ENCODE peak calls at places on chromosomes 13 and 19, in seven cellular contexts. C is left ventricle myocardium inferior; M is mesenchymal stem cell; F is heart right ventricle; I is pancreas; Z is CD8-positive, alpha-beta T cell; R is endothelial cell of umbilical vein. Q is an unnamed sample.

GRCh38 chr13:31898383-31899071 is 133.0 kb upstream of the FRY start:
- DNase-seq in C (no peak), M (no peak), F (no peak), I (no peak), Z (no peak), R (no peak), Q (no peak)

GRCh38 chr13:35630551-35631275 is 154.2 kb upstream of the MAB21L1 start:
- DNase-seq in C (no peak), M (peak), F (no peak), I (no peak), Z (no peak), R (peak), Q (no peak)

GRCh38 chr13:102907016-102907756 is 61.4 kb downstream of the ERCC5 start:
- DNase-seq in C (no peak), M (no peak), F (no peak), I (no peak), Z (no peak), R (no peak), Q (no peak)

GRCh38 chr19:14450168-14450874 is 17.2 kb downstream of the PKN1 start:
- DNase-seq in C (no peak), M (peak), F (peak), I (no peak), Z (peak), R (peak), Q (peak)

GRCh38 chr13:50417597-50417996 is 402.4 kb downstream of the KCNRG start:
- DNase-seq in C (no peak), M (no peak), F (no peak), I (no peak), Z (no peak), R (no peak), Q (no peak)

GRCh38 chr13:25213716-25214115 is 41.6 kb upstream of the AMER2 start:
- DNase-seq in C (no peak), M (no peak), F (no peak), I (no peak), Z (no peak), R (no peak), Q (no peak)

GRCh38 chr19:50952890-50953289 is at the start of gene KLK5:
- DNase-seq in C (no peak), M (no peak), F (no peak), I (no peak), Z (no peak), R (no peak), Q (no peak)

GRCh38 chr13:25688524-25688923 is 316.8 kb downstream of the ATP8A2 start:
- DNase-seq in C (no peak), M (no peak), F (no peak), I (no peak), Z (no peak), R (no peak), Q (no peak)

GRCh38 chr19:1266818-1267440 is 2.2 kb upstream of the CIRBP start:
- DNase-seq in C (peak), M (no peak), F (peak), I (peak), Z (peak), R (peak), Q (peak)

GRCh38 chr13:24112791-24113190 is 47.7 kb upstream of the SPATA13 start:
- DNase-seq in C (no peak), M (peak), F (no peak), I (no peak), Z (no peak), R (peak), Q (no peak)

GRCh38 chr19:38900816-38901215 is 1.0 kb downstream of the NFKBIB start:
- DNase-seq in C (no peak), M (peak), F (no peak), I (no peak), Z (no peak), R (peak), Q (no peak)

GRCh38 chr13:99798756-99799155 is 172.8 kb downstream of the ZIC5 start:
- DNase-seq in C (no peak), M (no peak), F (no peak), I (no peak), Z (no peak), R (no peak), Q (no peak)

GRCh38 chr13:46586766-46587509 is 34.0 kb downstream of the LRCH1 start:
- DNase-seq in C (no peak), M (peak), F (no peak), I (no peak), Z (no peak), R (no peak), Q (no peak)

GRCh38 chr13:87295636-87296035 is 375.5 kb upstream of the SLITRK5 start:
- DNase-seq in C (no peak), M (peak), F (no peak), I (no peak), Z (no peak), R (no peak), Q (no peak)

GRCh38 chr13:25943666-25944065 is 108.2 kb downstream of the SHISA2 start:
- DNase-seq in C (no peak), M (peak), F (no peak), I (no peak), Z (no peak), R (no peak), Q (no peak)

GRCh38 chr19:3065675-3066357 is 3.5 kb upstream of the TLE5 start:
- DNase-seq in C (no peak), M (no peak), F (no peak), I (peak), Z (no peak), R (no peak), Q (no peak)

GRCh38 chr13:111216166-111216960 is 101.3 kb downstream of the ARHGEF7 start:
- DNase-seq in C (no peak), M (peak), F (no peak), I (peak), Z (peak), R (no peak), Q (no peak)

GRCh38 chr19:39996218-39996810 is 546 bp upstream of the ZNF546 start:
- DNase-seq in C (no peak), M (peak), F (no peak), I (no peak), Z (peak), R (no peak), Q (no peak)

GRCh38 chr13:20672772-20673171 is 30.7 kb upstream of the IL17D start:
- DNase-seq in C (no peak), M (no peak), F (no peak), I (no peak), Z (no peak), R (no peak), Q (no peak)

GRCh38 chr13:60583196-60583908 is 186.3 kb downstream of the TDRD3 start:
- DNase-seq in C (no peak), M (no peak), F (no peak), I (no peak), Z (no peak), R (no peak), Q (no peak)

DNA sequence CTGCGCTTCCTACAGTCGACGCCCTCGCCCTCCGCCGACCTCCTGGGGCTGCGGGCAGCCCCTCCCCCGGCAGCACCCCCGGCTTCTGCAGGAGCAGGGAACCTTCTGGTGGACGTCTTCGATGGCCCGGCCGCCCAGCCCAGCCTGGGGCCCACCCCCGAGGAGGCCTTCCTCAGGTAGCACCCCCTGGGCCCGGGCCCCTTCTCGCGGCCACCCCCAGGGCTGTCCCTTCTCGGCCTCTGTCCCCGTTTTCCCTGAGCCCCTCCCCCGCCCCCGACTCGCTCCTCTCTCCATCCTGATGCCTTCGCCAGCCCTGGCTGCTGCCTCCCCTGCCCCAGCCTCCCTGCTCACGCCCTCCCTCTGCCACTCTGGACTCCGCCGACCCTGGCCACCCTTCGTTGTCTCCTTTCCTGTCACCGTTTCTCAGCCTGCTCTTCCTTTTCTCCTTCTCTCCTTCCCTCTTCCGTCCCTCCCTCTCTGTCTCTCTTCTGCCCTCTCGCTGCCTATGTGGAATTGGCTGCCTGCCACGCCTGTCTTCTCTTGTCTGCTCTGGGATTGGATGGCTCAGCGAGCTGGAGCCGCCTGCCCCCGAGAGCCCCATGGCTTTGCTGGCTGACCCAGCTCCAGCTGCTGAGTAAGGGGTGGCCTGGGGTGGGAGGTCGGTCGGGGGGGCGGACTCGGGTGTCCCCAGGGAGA is 11.0 kb downstream of the FUZ start:
- DNase-seq in C (peak), M (peak), F (peak), I (peak), Z (no peak), R (peak), Q (peak)
- H3K4me3 ChIP-seq in C (peak), M (no peak), F (peak), I (peak), Z (no peak), R (no peak), Q (no peak)

GRCh38 chr19:10086032-10086903 is at the start of gene SHFL:
- DNase-seq in C (peak), M (peak), F (peak), I (peak), Z (peak), R (peak), Q (peak)
- H3K4me3 ChIP-seq in C (peak), M (peak), F (peak), I (peak), Z (peak), R (peak), Q (peak)

GRCh38 chr19:18290250-18291018 is 9.0 kb upstream of the JUND start:
- DNase-seq in C (peak), M (no peak), F (no peak), I (no peak), Z (peak), R (no peak), Q (peak)
- H3K4me3 ChIP-seq in C (no peak), M (no peak), F (no peak), I (no peak), Z (no peak), R (no peak), Q (no peak)

DNA sequence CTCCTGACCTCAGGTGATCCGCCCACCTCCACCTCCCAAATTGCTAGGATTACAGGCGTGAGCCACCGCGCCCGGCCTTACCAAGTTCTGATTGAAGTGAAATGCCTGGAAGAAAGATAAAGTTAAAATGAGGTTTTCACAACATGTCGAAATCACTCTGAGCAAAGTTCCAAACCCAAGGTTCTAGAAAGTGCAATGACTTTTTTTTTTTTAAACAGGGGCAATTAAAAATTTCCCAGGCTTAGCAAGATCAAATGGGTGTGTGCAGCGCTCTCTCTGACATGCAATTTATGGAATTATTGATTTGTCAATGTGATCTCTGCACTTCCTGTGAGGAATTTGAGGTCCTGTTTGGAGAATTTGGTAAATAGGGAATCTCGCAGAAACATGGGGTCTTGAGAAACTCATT is 12.8 kb upstream of the MAP2K2 start:
- DNase-seq in C (no peak), M (no peak), F (no peak), I (no peak), Z (no peak), R (no peak), Q (no peak)
- H3K4me3 ChIP-seq in C (no peak), M (no peak), F (no peak), I (no peak), Z (no peak), R (no peak), Q (no peak)

GRCh38 chr13:113401452-113402415 is 37.8 kb upstream of the GRTP1 start:
- DNase-seq in C (no peak), M (no peak), F (no peak), I (no peak), Z (no peak), R (no peak), Q (peak)
- H3K4me3 ChIP-seq in C (no peak), M (no peak), F (no peak), I (no peak), Z (no peak), R (no peak), Q (no peak)

GRCh38 chr13:70107125-70107497 is 515 bp upstream of the ATXN8OS start:
- DNase-seq in C (no peak), M (no peak), F (no peak), I (no peak), Z (no peak), R (no peak), Q (no peak)

GRCh38 chr13:70107498-70108271 is at the start of gene ATXN8OS:
- DNase-seq in C (no peak), M (peak), F (no peak), I (no peak), Z (no peak), R (no peak), Q (peak)

GRCh38 chr13:70104481-70104880 is 3.1 kb upstream of the ATXN8OS start:
- DNase-seq in C (no peak), M (no peak), F (no peak), I (no peak), Z (no peak), R (no peak), Q (no peak)

DNA sequence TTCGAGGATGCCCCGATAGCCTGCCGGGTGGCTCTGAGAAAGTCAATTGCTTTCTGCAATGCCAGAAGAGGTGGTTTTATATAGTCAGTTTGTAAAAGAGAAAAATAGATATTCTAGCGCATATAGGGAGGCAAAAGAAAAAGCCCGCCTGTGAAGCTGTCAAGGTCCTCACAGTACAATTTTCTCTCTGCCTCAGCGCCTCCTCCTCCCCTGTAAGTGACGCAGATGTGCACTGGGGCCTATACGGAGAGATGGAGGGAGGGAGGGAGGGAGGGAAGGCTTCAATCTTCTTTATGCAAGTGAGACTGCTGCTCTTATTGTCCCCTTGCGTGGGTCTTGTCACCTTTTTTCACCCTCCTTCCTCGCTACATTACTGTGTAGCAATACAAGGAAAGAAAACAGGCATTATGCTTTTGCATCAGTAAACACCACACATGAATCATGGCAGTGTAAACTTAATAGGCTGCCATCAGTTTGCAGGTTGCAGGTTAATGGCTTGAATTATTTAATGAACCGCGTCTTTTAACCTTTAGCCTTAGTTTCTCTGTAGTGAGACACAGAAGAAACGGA is at the start of gene KLHL1:
- DNase-seq in C (no peak), M (no peak), F (no peak), I (no peak), Z (no peak), R (no peak), Q (no peak)
- H3K4me3 ChIP-seq in C (peak), M (peak), F (no peak), I (peak), Z (no peak), R (no peak), Q (no peak)

Q was measured in aorta.